ENCODE peak calls at places on chromosomes 3 and 15, in ten cellular contexts. J, H, U, F, N, O, A, E, K and R are unnamed samples.

GRCh38 chr15:80596521-80596976 is 98.6 kb upstream of the ABHD17C start:
- DNase-seq in J (no peak), H (no peak), U (no peak), F (no peak), N (no peak), O (no peak), A (no peak), E (no peak), K (no peak), R (no peak)

GRCh38 chr15:42498212-42499038 is 3.0 kb downstream of the SNAP23 start:
- DNase-seq in J (no peak), H (no peak), U (no peak), F (no peak), N (no peak), O (no peak), A (no peak), E (peak), K (no peak), R (no peak)

GRCh38 chr3:78762121-78762520 is 1005.7 kb downstream of the ROBO1 start:
- DNase-seq in J (no peak), H (no peak), U (no peak), F (no peak), N (no peak), O (no peak), A (no peak), E (no peak), K (no peak), R (no peak)

GRCh38 chr15:59825926-59826325 is 136.8 kb upstream of the BNIP2 start:
- DNase-seq in J (no peak), H (no peak), U (no peak), F (no peak), N (no peak), O (no peak), A (no peak), E (no peak), K (no peak), R (no peak)

GRCh38 chr3:184234671-184235380 is 5.4 kb downstream of the VWA5B2 start:
- DNase-seq in J (no peak), H (no peak), U (no peak), F (no peak), N (no peak), O (no peak), A (no peak), E (no peak), K (no peak), R (no peak)

GRCh38 chr15:61499371-61499770 is 270.3 kb upstream of the RORA start:
- DNase-seq in J (no peak), H (no peak), U (no peak), F (no peak), N (no peak), O (no peak), A (no peak), E (no peak), K (no peak), R (no peak)

GRCh38 chr15:59251001-59251845 is 44.6 kb downstream of the LDHAL6B start:
- DNase-seq in J (no peak), H (no peak), U (no peak), F (no peak), N (no peak), O (no peak), A (no peak), E (no peak), K (no peak), R (no peak)

GRCh38 chr15:40331637-40332036 is 8.1 kb downstream of the INAFM2 start:
- DNase-seq in J (no peak), H (no peak), U (no peak), F (no peak), N (no peak), O (no peak), A (no peak), E (no peak), K (no peak), R (no peak)

GRCh38 chr15:40452296-40453090 is 11.7 kb downstream of the BAHD1 start:
- DNase-seq in J (no peak), H (no peak), U (no peak), F (no peak), N (no peak), O (no peak), A (no peak), E (no peak), K (no peak), R (no peak)

GRCh38 chr3:133440652-133441051 is 40.8 kb downstream of the BFSP2 start:
- DNase-seq in J (no peak), H (no peak), U (no peak), F (no peak), N (no peak), O (no peak), A (no peak), E (no peak), K (no peak), R (no peak)

GRCh38 chr3:67655364-67656121 is 1.1 kb upstream of the SUCLG2 start:
- DNase-seq in J (peak), H (no peak), U (no peak), F (no peak), N (no peak), O (no peak), A (peak), E (no peak), K (no peak), R (no peak)

GRCh38 chr3:148930785-148931184 is 60.6 kb upstream of the GYG1 start:
- DNase-seq in J (no peak), H (peak), U (no peak), F (no peak), N (no peak), O (no peak), A (no peak), E (no peak), K (no peak), R (no peak)

GRCh38 chr3:152968388-152969024 is 133.6 kb downstream of the P2RY1 start:
- DNase-seq in J (no peak), H (peak), U (no peak), F (no peak), N (no peak), O (no peak), A (no peak), E (no peak), K (no peak), R (no peak)

GRCh38 chr3:71955549-71956373 is 170.8 kb upstream of the PROK2 start:
- DNase-seq in J (no peak), H (peak), U (peak), F (peak), N (peak), O (no peak), A (peak), E (peak), K (peak), R (peak)

GRCh38 chr3:96900059-96900458 is 85.7 kb downstream of the EPHA6 start:
- DNase-seq in J (no peak), H (no peak), U (no peak), F (no peak), N (no peak), O (no peak), A (no peak), E (no peak), K (no peak), R (no peak)

GRCh38 chr15:67076147-67076843 is 10.9 kb downstream of the SMAD3 start:
- DNase-seq in J (no peak), H (peak), U (no peak), F (peak), N (no peak), O (no peak), A (no peak), E (no peak), K (no peak), R (no peak)

GRCh38 chr15:33547876-33548275 is 237.1 kb downstream of the RYR3 start:
- DNase-seq in J (no peak), H (no peak), U (no peak), F (no peak), N (no peak), O (no peak), A (peak), E (peak), K (no peak), R (no peak)

GRCh38 chr15:54803139-54803808 is 393.5 kb downstream of the RSL24D1 start:
- DNase-seq in J (no peak), H (no peak), U (no peak), F (peak), N (no peak), O (no peak), A (no peak), E (peak), K (no peak), R (no peak)

GRCh38 chr3:69994934-69995333 is 4.6 kb upstream of the SAMMSON start:
- DNase-seq in J (no peak), H (no peak), U (no peak), F (no peak), N (no peak), O (no peak), A (no peak), E (no peak), K (no peak), R (no peak)

GRCh38 chr15:44541282-44541958 is 4.5 kb downstream of the EIF3J start:
- DNase-seq in J (no peak), H (peak), U (no peak), F (no peak), N (no peak), O (no peak), A (no peak), E (no peak), K (no peak), R (no peak)

GRCh38 chr3:119769394-119770149 is 12.3 kb upstream of the NR1I2 start:
- DNase-seq in J (no peak), H (no peak), U (no peak), F (no peak), N (no peak), O (no peak), A (no peak), E (no peak), K (no peak), R (no peak)